ENCODE peak calls at places on chromosomes 1 and 21, in ten cellular contexts. One of them, this sample, is unnamed. For H3K4me1, the result is how much of the 10 kb centered on the place peaks cover.

GRCh38 chr1:3115275-3116149 is 46.5 kb downstream of the PRDM16 start:
- DNase-seq in upper lobe of left lung: no peak
- DNase-seq in sigmoid colon: no peak
- DNase-seq in vagina: no peak
- DNase-seq in transverse colon: no peak
- DNase-seq in stomach: no peak
- DNase-seq in HCT116: no peak
- DNase-seq in K562: no peak
- DNase-seq in Panc1: no peak
- DNase-seq in GM23338: no peak
- DNase-seq in this sample: no peak

GRCh38 chr1:156995412-156995811 is 50.1 kb downstream of the ARHGEF11 start:
- DNase-seq in GM23338: no peak
- DNase-seq in upper lobe of left lung: no peak
- DNase-seq in HCT116: no peak
- DNase-seq in transverse colon: no peak
- DNase-seq in K562: no peak
- DNase-seq in stomach: no peak
- DNase-seq in sigmoid colon: no peak
- DNase-seq in vagina: no peak
- DNase-seq in Panc1: no peak
- DNase-seq in this sample: no peak

GRCh38 chr21:15034126-15034848 is 30.5 kb downstream of the NRIP1 start:
- DNase-seq in upper lobe of left lung: no peak
- DNase-seq in GM23338: no peak
- DNase-seq in K562: no peak
- DNase-seq in sigmoid colon: no peak
- DNase-seq in vagina: no peak
- DNase-seq in Panc1: no peak
- DNase-seq in transverse colon: no peak
- DNase-seq in stomach: no peak
- DNase-seq in HCT116: no peak
- DNase-seq in this sample: no peak

GRCh38 chr1:19084206-19084738 is 125.8 kb downstream of the UBR4 start:
- DNase-seq in stomach: no peak
- DNase-seq in transverse colon: no peak
- DNase-seq in Panc1: no peak
- DNase-seq in vagina: no peak
- DNase-seq in K562: no peak
- DNase-seq in GM23338: no peak
- DNase-seq in upper lobe of left lung: no peak
- DNase-seq in sigmoid colon: no peak
- DNase-seq in HCT116: no peak
- DNase-seq in this sample: no peak

GRCh38 chr1:208919371-208919770 is 664.1 kb upstream of the CAMK1G start:
- DNase-seq in GM23338: no peak
- DNase-seq in stomach: no peak
- DNase-seq in transverse colon: no peak
- DNase-seq in K562: no peak
- DNase-seq in vagina: no peak
- DNase-seq in upper lobe of left lung: no peak
- DNase-seq in HCT116: no peak
- DNase-seq in sigmoid colon: no peak
- DNase-seq in Panc1: no peak
- DNase-seq in this sample: no peak

GRCh38 chr1:27149084-27149483 is 5.8 kb downstream of the SLC9A1 start:
- DNase-seq in sigmoid colon: no peak
- DNase-seq in transverse colon: no peak
- DNase-seq in Panc1: no peak
- DNase-seq in stomach: no peak
- DNase-seq in vagina: no peak
- DNase-seq in GM23338: no peak
- DNase-seq in HCT116: no peak
- DNase-seq in upper lobe of left lung: no peak
- DNase-seq in K562: no peak
- DNase-seq in this sample: no peak

GRCh38 chr1:51957618-51958017 is 32.9 kb downstream of the RAB3B start:
- DNase-seq in upper lobe of left lung: no peak
- DNase-seq in HCT116: no peak
- DNase-seq in Panc1: no peak
- DNase-seq in K562: no peak
- DNase-seq in GM23338: peak
- DNase-seq in sigmoid colon: no peak
- DNase-seq in stomach: no peak
- DNase-seq in transverse colon: no peak
- DNase-seq in vagina: no peak
- DNase-seq in this sample: no peak

GRCh38 chr1:240055978-240056772 is 35.5 kb upstream of the FMN2 start:
- DNase-seq in Panc1: no peak
- DNase-seq in GM23338: no peak
- DNase-seq in transverse colon: no peak
- DNase-seq in HCT116: no peak
- DNase-seq in sigmoid colon: no peak
- DNase-seq in stomach: no peak
- DNase-seq in vagina: no peak
- DNase-seq in upper lobe of left lung: no peak
- DNase-seq in K562: no peak
- DNase-seq in this sample: no peak

GRCh38 chr1:16022393-16022792 is 557 bp downstream of the CLCNKA start:
- DNase-seq in transverse colon: no peak
- DNase-seq in stomach: no peak
- DNase-seq in HCT116: no peak
- DNase-seq in upper lobe of left lung: no peak
- DNase-seq in sigmoid colon: no peak
- DNase-seq in K562: no peak
- DNase-seq in vagina: no peak
- DNase-seq in Panc1: no peak
- DNase-seq in GM23338: no peak
- DNase-seq in this sample: no peak

GRCh38 chr1:168360151-168360550 is 79.5 kb downstream of the TBX19 start:
- DNase-seq in upper lobe of left lung: no peak
- DNase-seq in vagina: no peak
- DNase-seq in Panc1: no peak
- DNase-seq in sigmoid colon: no peak
- DNase-seq in K562: no peak
- DNase-seq in GM23338: no peak
- DNase-seq in stomach: no peak
- DNase-seq in HCT116: no peak
- DNase-seq in transverse colon: no peak
- DNase-seq in this sample: no peak

GRCh38 chr1:112717263-112717662 is 2.1 kb upstream of the PPM1J start:
- DNase-seq in stomach: no peak
- DNase-seq in upper lobe of left lung: no peak
- DNase-seq in vagina: no peak
- DNase-seq in GM23338: no peak
- DNase-seq in K562: no peak
- DNase-seq in Panc1: no peak
- DNase-seq in transverse colon: no peak
- DNase-seq in sigmoid colon: no peak
- DNase-seq in HCT116: no peak
- DNase-seq in this sample: no peak

GRCh38 chr1:91731815-91732214 is 154.1 kb downstream of the TGFBR3 start:
- DNase-seq in Panc1: no peak
- DNase-seq in transverse colon: no peak
- DNase-seq in stomach: no peak
- DNase-seq in vagina: no peak
- DNase-seq in GM23338: no peak
- DNase-seq in upper lobe of left lung: no peak
- DNase-seq in sigmoid colon: no peak
- DNase-seq in HCT116: no peak
- DNase-seq in K562: no peak
- DNase-seq in this sample: peak

GRCh38 chr1:117607471-117607870 is 1.6 kb downstream of the TENT5C start:
- DNase-seq in transverse colon: peak
- DNase-seq in vagina: peak
- DNase-seq in HCT116: no peak
- DNase-seq in Panc1: no peak
- DNase-seq in GM23338: peak
- DNase-seq in stomach: peak
- DNase-seq in K562: no peak
- DNase-seq in sigmoid colon: no peak
- DNase-seq in upper lobe of left lung: peak
- DNase-seq in this sample: no peak
- H3K4me1 ChIP-seq in transverse colon: half or more
- H3K4me1 ChIP-seq in vagina: under half
- H3K4me1 ChIP-seq in HCT116: under half
- H3K4me1 ChIP-seq in Panc1: under half
- H3K4me1 ChIP-seq in GM23338: under half
- H3K4me1 ChIP-seq in stomach: half or more
- H3K4me1 ChIP-seq in K562: half or more
- H3K4me1 ChIP-seq in sigmoid colon: under half
- H3K4me1 ChIP-seq in upper lobe of left lung: under half
- H3K4me1 ChIP-seq in this sample: under half

GRCh38 chr1:87473203-87473661 is 144.6 kb downstream of the LMO4 start:
- DNase-seq in GM23338: peak
- DNase-seq in stomach: no peak
- DNase-seq in upper lobe of left lung: no peak
- DNase-seq in K562: no peak
- DNase-seq in HCT116: no peak
- DNase-seq in sigmoid colon: no peak
- DNase-seq in transverse colon: no peak
- DNase-seq in Panc1: peak
- DNase-seq in vagina: no peak
- DNase-seq in this sample: no peak

GRCh38 chr1:87472716-87473115 is 144.0 kb downstream of the LMO4 start:
- DNase-seq in vagina: no peak
- DNase-seq in upper lobe of left lung: no peak
- DNase-seq in transverse colon: no peak
- DNase-seq in HCT116: no peak
- DNase-seq in GM23338: no peak
- DNase-seq in stomach: no peak
- DNase-seq in K562: no peak
- DNase-seq in Panc1: no peak
- DNase-seq in sigmoid colon: no peak
- DNase-seq in this sample: no peak

GRCh38 chr1:87474098-87474497 is 145.4 kb downstream of the LMO4 start:
- DNase-seq in HCT116: no peak
- DNase-seq in GM23338: no peak
- DNase-seq in sigmoid colon: no peak
- DNase-seq in Panc1: no peak
- DNase-seq in transverse colon: no peak
- DNase-seq in K562: no peak
- DNase-seq in stomach: no peak
- DNase-seq in upper lobe of left lung: no peak
- DNase-seq in vagina: no peak
- DNase-seq in this sample: no peak

DNA sequence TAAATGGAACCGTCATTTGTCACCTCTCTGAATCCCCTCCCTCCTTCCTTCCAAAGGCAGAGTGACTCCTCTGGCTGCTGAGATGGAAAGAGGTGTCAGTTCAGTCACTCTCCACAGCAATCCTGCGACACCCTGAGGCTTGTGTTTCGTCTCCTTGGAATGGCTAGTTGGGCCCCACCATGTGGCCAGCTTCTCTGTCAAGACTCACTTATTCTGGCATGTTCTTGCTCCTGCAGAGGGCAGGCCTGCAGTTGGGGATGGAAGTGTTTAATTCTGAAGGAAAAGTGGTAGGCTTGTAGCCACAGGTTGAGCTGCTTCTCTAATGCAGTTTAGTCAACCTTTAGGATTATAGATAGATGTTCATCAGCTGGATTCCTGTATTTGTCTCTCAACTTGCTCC is 149.6 kb downstream of the LMO4 start:
- DNase-seq in transverse colon: peak
- DNase-seq in K562: no peak
- DNase-seq in Panc1: no peak
- DNase-seq in sigmoid colon: no peak
- DNase-seq in GM23338: peak
- DNase-seq in HCT116: peak
- DNase-seq in vagina: no peak
- DNase-seq in upper lobe of left lung: no peak
- DNase-seq in stomach: no peak
- DNase-seq in this sample: no peak
- TF ChIP-seq CTCF in transverse colon: no peak
- TF ChIP-seq CTCF in K562: peak
- TF ChIP-seq CTCF in Panc1: peak
- TF ChIP-seq CTCF in sigmoid colon: no peak
- TF ChIP-seq CTCF in GM23338: peak
- TF ChIP-seq CTCF in HCT116: peak
- TF ChIP-seq CTCF in vagina: no peak
- TF ChIP-seq CTCF in upper lobe of left lung: no peak
- TF ChIP-seq CTCF in stomach: no peak
- TF ChIP-seq CTCF in this sample: no peak

GRCh38 chr1:161018631-161018930 is 2.4 kb downstream of the F11R start:
- DNase-seq in HCT116: no peak
- DNase-seq in transverse colon: no peak
- DNase-seq in Panc1: no peak
- DNase-seq in GM23338: peak
- DNase-seq in stomach: no peak
- DNase-seq in K562: no peak
- DNase-seq in vagina: no peak
- DNase-seq in upper lobe of left lung: no peak
- DNase-seq in sigmoid colon: no peak
- DNase-seq in this sample: no peak

GRCh38 chr1:161021959-161022332 is 994 bp upstream of the F11R start:
- DNase-seq in vagina: no peak
- DNase-seq in transverse colon: no peak
- DNase-seq in sigmoid colon: no peak
- DNase-seq in HCT116: no peak
- DNase-seq in GM23338: no peak
- DNase-seq in stomach: no peak
- DNase-seq in upper lobe of left lung: no peak
- DNase-seq in K562: no peak
- DNase-seq in Panc1: no peak
- DNase-seq in this sample: no peak

GRCh38 chr1:161019767-161020572 is 982 bp downstream of the F11R start:
- DNase-seq in transverse colon: no peak
- DNase-seq in sigmoid colon: no peak
- DNase-seq in HCT116: no peak
- DNase-seq in GM23338: peak
- DNase-seq in upper lobe of left lung: no peak
- DNase-seq in K562: no peak
- DNase-seq in stomach: no peak
- DNase-seq in vagina: no peak
- DNase-seq in Panc1: no peak
- DNase-seq in this sample: no peak

GRCh38 chr1:161020573-161021167 is at the start of gene F11R:
- DNase-seq in K562: peak
- DNase-seq in Panc1: no peak
- DNase-seq in stomach: peak
- DNase-seq in sigmoid colon: no peak
- DNase-seq in GM23338: peak
- DNase-seq in transverse colon: peak
- DNase-seq in vagina: no peak
- DNase-seq in HCT116: no peak
- DNase-seq in upper lobe of left lung: peak
- DNase-seq in this sample: peak

GRCh38 chr1:161021168-161021958 is 411 bp upstream of the F11R start:
- DNase-seq in stomach: peak
- DNase-seq in Panc1: no peak
- DNase-seq in GM23338: peak
- DNase-seq in sigmoid colon: peak
- DNase-seq in HCT116: peak
- DNase-seq in upper lobe of left lung: peak
- DNase-seq in transverse colon: peak
- DNase-seq in vagina: peak
- DNase-seq in K562: peak
- DNase-seq in this sample: peak
- TF ChIP-seq POLR2AphosphoS5 in stomach: peak
- TF ChIP-seq POLR2AphosphoS5 in Panc1: peak
- TF ChIP-seq POLR2AphosphoS5 in GM23338: peak
- TF ChIP-seq POLR2AphosphoS5 in sigmoid colon: no peak
- TF ChIP-seq POLR2AphosphoS5 in HCT116: peak
- TF ChIP-seq POLR2AphosphoS5 in upper lobe of left lung: no peak
- TF ChIP-seq POLR2AphosphoS5 in transverse colon: peak
- TF ChIP-seq POLR2AphosphoS5 in vagina: peak
- TF ChIP-seq POLR2AphosphoS5 in K562: peak
- TF ChIP-seq POLR2AphosphoS5 in this sample: no peak

GRCh38 chr1:61012365-61012764 is 70.0 kb upstream of the NFIA start:
- DNase-seq in HCT116: no peak
- DNase-seq in vagina: no peak
- DNase-seq in upper lobe of left lung: no peak
- DNase-seq in K562: peak
- DNase-seq in Panc1: no peak
- DNase-seq in sigmoid colon: no peak
- DNase-seq in stomach: no peak
- DNase-seq in GM23338: no peak
- DNase-seq in transverse colon: no peak
- DNase-seq in this sample: no peak
- H3K4me1 ChIP-seq in HCT116: under half
- H3K4me1 ChIP-seq in vagina: under half
- H3K4me1 ChIP-seq in upper lobe of left lung: under half
- H3K4me1 ChIP-seq in K562: under half
- H3K4me1 ChIP-seq in Panc1: under half
- H3K4me1 ChIP-seq in sigmoid colon: under half
- H3K4me1 ChIP-seq in stomach: under half
- H3K4me1 ChIP-seq in GM23338: under half
- H3K4me1 ChIP-seq in transverse colon: under half
- H3K4me1 ChIP-seq in this sample: under half